ENCODE peak calls at places on chromosomes 4 and X, in six cellular contexts. G is breast epithelium, A is aorta, U is lower lobe of right lung, X is left ventricle myocardium inferior, K is ascending aorta. T is an unnamed sample. For H3K9me3, the result is how much of the 10 kb centered on the place peaks cover.

GRCh38 chr4:98803287-98803677 is 125.7 kb downstream of the EIF4E start:
- DNase-seq in G (no peak), A (no peak), U (no peak), X (no peak), K (no peak), T (no peak)

GRCh38 chr4:101039367-101039766 is 308.0 kb downstream of the PPP3CA start:
- DNase-seq in G (no peak), A (no peak), U (no peak), X (no peak), K (no peak), T (no peak)

GRCh38 chr4:54719378-54719777 is 61.6 kb downstream of the KIT start:
- DNase-seq in G (no peak), A (no peak), U (no peak), X (no peak), K (no peak), T (no peak)

GRCh38 chr4:7189066-7189465 is 3.3 kb upstream of the SORCS2 start:
- DNase-seq in G (peak), A (peak), U (peak), X (no peak), K (no peak), T (no peak)

GRCh38 chrX:132737743-132738142 is 220.7 kb downstream of the HS6ST2 start:
- DNase-seq in G (peak), A (no peak), U (peak), X (no peak), K (no peak), T (no peak)

GRCh38 chrX:152806035-152806434 is 24.5 kb downstream of the CETN2 start:
- DNase-seq in G (no peak), A (no peak), U (no peak), X (no peak), K (no peak), T (no peak)

GRCh38 chr4:179751669-179752068 is 2309.4 kb upstream of the AGA start:
- DNase-seq in G (no peak), A (no peak), U (no peak), X (no peak), K (no peak), T (no peak)

GRCh38 chrX:15602761-15603160 is 2.0 kb upstream of the ACE2 start:
- DNase-seq in G (no peak), A (no peak), U (no peak), X (no peak), K (no peak), T (no peak)

GRCh38 chr4:23930750-23931488 is 41.1 kb upstream of the PPARGC1A start:
- DNase-seq in G (peak), A (peak), U (peak), X (peak), K (peak), T (no peak)

GRCh38 chr4:127006509-127006908 is 626.2 kb upstream of the INTU start:
- DNase-seq in G (no peak), A (no peak), U (no peak), X (no peak), K (no peak), T (no peak)

GRCh38 chrX:114075073-114075673 is 508.7 kb upstream of the HTR2C start:
- DNase-seq in G (no peak), A (no peak), U (no peak), X (no peak), K (no peak), T (no peak)

GRCh38 chrX:154471870-154472684 is 7.0 kb downstream of the LAGE3 start:
- DNase-seq in G (no peak), A (no peak), U (no peak), X (no peak), K (no peak), T (no peak)

GRCh38 chr4:173367946-173368345 is 2.8 kb upstream of the SAP30 start:
- DNase-seq in G (no peak), A (no peak), U (no peak), X (no peak), K (no peak), T (no peak)

GRCh38 chrX:73577368-73577767 is 14.4 kb downstream of the CHIC1 start:
- DNase-seq in G (no peak), A (no peak), U (no peak), X (no peak), K (no peak), T (no peak)

GRCh38 chrX:124212622-124213021 is 119.8 kb upstream of the TEX13D start:
- DNase-seq in G (no peak), A (no peak), U (no peak), X (no peak), K (no peak), T (no peak)

GRCh38 chr4:59161249-59161648 is 2038.9 kb upstream of the ADGRL3 start:
- DNase-seq in G (no peak), A (no peak), U (no peak), X (no peak), K (no peak), T (no peak)

GRCh38 chr4:24973471-24974251 is 57.1 kb downstream of the LGI2 start:
- DNase-seq in G (peak), A (peak), U (peak), X (peak), K (peak), T (no peak)

GRCh38 chr4:152236519-152237056 is 299.3 kb downstream of the FBXW7 start:
- DNase-seq in G (no peak), A (no peak), U (no peak), X (no peak), K (no peak), T (no peak)

GRCh38 chr4:76106442-76106841 is 31.9 kb downstream of the ART3 start:
- DNase-seq in G (no peak), A (no peak), U (no peak), X (no peak), K (no peak), T (no peak)

GRCh38 chrX:68947882-68948605 is 119.2 kb downstream of the EFNB1 start:
- DNase-seq in G (no peak), A (no peak), U (no peak), X (no peak), K (peak), T (no peak)

GRCh38 chr4:152943673-152944072 is 7.5 kb downstream of the FHDC1 start:
- DNase-seq in G (no peak), A (no peak), U (no peak), X (no peak), K (no peak), T (no peak)

GRCh38 chr4:20124317-20125026 is 127.2 kb upstream of the SLIT2 start:
- DNase-seq in G (no peak), A (no peak), U (no peak), X (no peak), K (no peak), T (no peak)
- H3K9me3 ChIP-seq in G (under half), A (under half), U (under half), X (under half), K (under half), T (under half)

GRCh38 chr4:965766-966134 is 7.6 kb downstream of the DGKQ start:
- DNase-seq in G (no peak), A (no peak), U (no peak), X (no peak), K (no peak), T (no peak)
- H3K9me3 ChIP-seq in G (under half), A (under half), U (under half), X (under half), K (under half), T (under half)

DNA sequence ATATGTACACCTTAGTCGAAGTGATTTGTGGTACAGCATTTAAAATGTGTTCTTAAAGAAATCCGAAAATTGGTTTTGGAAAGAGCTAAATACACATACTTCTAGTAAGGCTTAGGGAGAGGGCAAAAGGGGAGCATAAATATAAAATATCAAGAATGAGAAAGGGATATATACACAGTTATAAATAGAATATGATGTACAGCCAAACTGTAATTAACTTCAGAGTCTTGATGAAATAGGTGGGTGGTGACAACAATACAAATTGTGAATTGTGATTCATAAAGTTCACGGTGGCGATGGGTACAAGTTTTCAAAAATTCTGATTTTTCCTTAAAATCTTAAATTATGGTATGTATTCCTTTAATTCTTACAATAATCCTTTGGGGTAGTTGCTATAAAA is 62.2 kb downstream of the KDM6A start:
- DNase-seq in G (no peak), A (no peak), U (no peak), X (no peak), K (no peak), T (no peak)
- H3K9me3 ChIP-seq in G (under half), A (under half), U (under half), X (under half), K (under half), T (under half)

DNA sequence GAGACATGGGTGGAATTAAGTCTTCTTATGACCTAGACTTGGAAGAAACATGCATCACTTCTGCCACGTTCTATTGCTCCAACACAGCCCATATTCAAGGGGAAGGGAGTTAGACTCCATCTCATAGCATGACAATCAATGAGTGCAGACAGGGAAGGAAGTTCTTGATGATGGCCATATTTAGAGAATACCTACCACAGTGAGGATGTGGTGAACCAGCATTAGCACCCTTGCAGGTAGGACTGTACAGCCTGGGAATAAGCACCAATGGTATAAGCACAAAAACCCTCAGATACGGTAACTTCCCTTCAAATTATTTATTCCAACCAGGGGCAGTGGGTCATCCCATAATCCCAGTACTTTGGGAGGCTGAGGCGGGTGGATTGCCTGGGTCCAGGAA is 29.8 kb downstream of the PAGE2 start:
- DNase-seq in G (no peak), A (no peak), U (no peak), X (no peak), K (no peak), T (no peak)
- H3K9me3 ChIP-seq in G (under half), A (under half), U (under half), X (under half), K (under half), T (under half)

DNA sequence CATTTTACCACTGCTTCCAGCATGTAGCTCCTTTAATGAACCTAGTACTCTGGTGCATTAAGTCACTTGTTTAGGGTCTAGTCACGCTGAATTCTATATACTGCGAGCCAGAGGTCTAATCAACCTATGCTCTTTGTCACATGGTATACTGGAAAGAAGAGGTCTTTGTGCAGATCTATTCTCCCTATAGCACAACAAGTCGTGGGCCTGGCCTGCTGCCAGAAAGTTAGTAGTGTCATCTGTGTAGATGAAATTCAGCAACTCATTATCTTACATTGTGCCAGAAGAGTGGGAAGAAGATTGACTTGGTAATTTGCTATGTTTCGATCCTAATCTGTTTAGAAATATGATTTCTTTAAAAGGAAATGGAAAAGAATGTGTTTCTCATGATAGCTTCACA is 80.8 kb downstream of the AWAT2 start:
- DNase-seq in G (no peak), A (no peak), U (no peak), X (peak), K (no peak), T (no peak)
- H3K9me3 ChIP-seq in G (under half), A (under half), U (under half), X (under half), K (under half), T (under half)

T was measured in T-helper 17 cell.